ENCODE peak calls at places on chromosome X, in eight cellular contexts. X is ovary, G is SK-N-SH, V is GM12878, K is A549, E is sigmoid colon, P is K562, T is transverse colon. Y is an unnamed sample.

GRCh38 chrX:24149346-24150050 is at the start of gene ZFX:
- DNase-seq in P (peak), X (peak), V (no peak), K (no peak), G (peak), T (peak), E (peak), Y (peak)

GRCh38 chrX:107715331-107716044 is 60.1 kb downstream of the TSC22D3 start:
- DNase-seq in K (no peak), X (no peak), T (peak), E (no peak), V (no peak), P (no peak), G (peak), Y (no peak)

GRCh38 chrX:55007633-55008032 is 7.5 kb downstream of the APEX2 start:
- DNase-seq in V (no peak), E (no peak), K (no peak), P (no peak), X (peak), T (peak), G (no peak), Y (peak)

GRCh38 chrX:101091817-101092216 is 6.2 kb upstream of the CENPI start:
- DNase-seq in X (no peak), T (no peak), G (no peak), P (no peak), K (no peak), E (no peak), V (no peak), Y (no peak)

GRCh38 chrX:38142598-38142997 is 78.1 kb downstream of the SRPX start:
- DNase-seq in G (no peak), V (no peak), K (no peak), P (no peak), E (no peak), X (no peak), T (no peak), Y (no peak)

GRCh38 chrX:22097295-22097694 is 65.2 kb downstream of the PHEX start:
- DNase-seq in X (no peak), V (no peak), K (no peak), G (no peak), P (peak), T (no peak), E (no peak), Y (no peak)

GRCh38 chrX:27619975-27620374 is 29.8 kb downstream of the DCAF8L2 start:
- DNase-seq in T (no peak), V (no peak), E (no peak), P (peak), K (no peak), G (no peak), X (no peak), Y (no peak)

GRCh38 chrX:25343060-25343459 is 327.3 kb upstream of the ARX start:
- DNase-seq in V (no peak), P (no peak), G (no peak), K (no peak), X (no peak), T (no peak), E (no peak), Y (no peak)

GRCh38 chrX:39927380-39927779 is 170.4 kb downstream of the BCOR start:
- DNase-seq in V (no peak), X (no peak), T (no peak), P (no peak), K (no peak), E (no peak), G (no peak), Y (no peak)

GRCh38 chrX:147180886-147181285 is 366.3 kb upstream of the CXorf51A start:
- DNase-seq in K (no peak), P (no peak), X (no peak), E (no peak), T (peak), G (no peak), V (no peak), Y (no peak)

GRCh38 chrX:47574609-47575325 is 7.5 kb upstream of the TIMP1 start:
- DNase-seq in V (no peak), T (no peak), G (no peak), P (no peak), K (no peak), X (no peak), E (no peak), Y (no peak)

GRCh38 chrX:129945131-129945530 is 37.3 kb upstream of the BCORL1 start:
- DNase-seq in K (no peak), V (no peak), X (no peak), G (no peak), T (no peak), E (no peak), P (no peak), Y (no peak)

GRCh38 chrX:47160781-47161180 is 15.8 kb downstream of the RBM10 start:
- DNase-seq in E (peak), G (no peak), V (no peak), T (no peak), X (no peak), P (no peak), K (no peak), Y (no peak)

GRCh38 chrX:5958523-5958922 is 270.1 kb downstream of the NLGN4X start:
- DNase-seq in E (no peak), X (no peak), V (no peak), K (no peak), T (no peak), P (no peak), G (no peak), Y (no peak)

GRCh38 chrX:123803331-123803983 is 56.4 kb upstream of the XIAP start:
- DNase-seq in G (peak), E (no peak), V (no peak), X (no peak), P (peak), T (no peak), K (peak), Y (no peak)

GRCh38 chrX:46500054-46500453 is 45.2 kb downstream of the ZNF674 start:
- DNase-seq in P (no peak), V (no peak), G (no peak), T (no peak), K (no peak), E (no peak), X (no peak), Y (no peak)

GRCh38 chrX:53318766-53319353 is 37.5 kb upstream of the IQSEC2 start:
- DNase-seq in T (no peak), P (no peak), E (no peak), K (no peak), X (no peak), G (no peak), V (no peak), Y (no peak)

GRCh38 chrX:39409246-39409917 is 608.1 kb downstream of the MID1IP1 start:
- DNase-seq in E (no peak), P (no peak), X (no peak), G (no peak), V (no peak), T (no peak), K (no peak), Y (no peak)

GRCh38 chrX:72245461-72246089 is 6.7 kb upstream of the ERCC6L start:
- DNase-seq in K (peak), G (peak), P (peak), V (no peak), T (peak), X (peak), E (no peak), Y (peak)

GRCh38 chrX:103565752-103566151 is 19.6 kb upstream of the TCEAL4 start:
- DNase-seq in V (no peak), P (no peak), T (no peak), E (no peak), K (no peak), X (no peak), G (no peak), Y (no peak)

GRCh38 chrX:72131317-72132294 is at the start of gene RTL5:
- DNase-seq in X (peak), G (peak), V (no peak), E (peak), T (peak), P (peak), K (peak), Y (peak)

GRCh38 chrX:12526296-12526695 is 264.9 kb upstream of the PRPS2 start:
- DNase-seq in X (no peak), E (no peak), T (no peak), V (no peak), G (no peak), K (no peak), P (no peak), Y (no peak)

GRCh38 chrX:78333521-78333920 is 6.1 kb upstream of the CYSLTR1 start:
- DNase-seq in G (no peak), X (no peak), P (no peak), K (no peak), E (no peak), V (no peak), T (no peak), Y (no peak)

GRCh38 chrX:107567370-107567769 is 60.9 kb upstream of the PRPS1 start:
- DNase-seq in T (no peak), V (no peak), X (no peak), P (peak), K (no peak), G (no peak), E (no peak), Y (no peak)

GRCh38 chrX:37060999-37061398 is 52.8 kb downstream of the FAM47C start:
- DNase-seq in P (peak), K (no peak), G (peak), E (no peak), X (no peak), T (no peak), V (no peak), Y (no peak)
- TF ChIP-seq CTCF in P (peak), K (peak), G (peak), E (peak), X (no peak), T (peak), V (peak), Y (peak)

GRCh38 chrX:153059191-153060094 is 3.2 kb downstream of the PNMA3 start:
- DNase-seq in K (no peak), X (no peak), G (no peak), V (no peak), E (no peak), T (no peak), P (no peak), Y (no peak)

GRCh38 chrX:153055827-153056748 is at the start of gene PNMA3:
- DNase-seq in P (no peak), X (no peak), G (peak), K (no peak), E (no peak), V (no peak), T (no peak), Y (no peak)

GRCh38 chrX:153061732-153062131 is 5.5 kb downstream of the PNMA3 start:
- DNase-seq in X (no peak), K (peak), E (no peak), P (no peak), T (no peak), V (no peak), G (no peak), Y (no peak)

GRCh38 chrX:153060095-153060445 is 3.8 kb downstream of the PNMA3 start:
- DNase-seq in E (no peak), T (no peak), G (no peak), V (no peak), K (no peak), P (no peak), X (no peak), Y (no peak)

DNA sequence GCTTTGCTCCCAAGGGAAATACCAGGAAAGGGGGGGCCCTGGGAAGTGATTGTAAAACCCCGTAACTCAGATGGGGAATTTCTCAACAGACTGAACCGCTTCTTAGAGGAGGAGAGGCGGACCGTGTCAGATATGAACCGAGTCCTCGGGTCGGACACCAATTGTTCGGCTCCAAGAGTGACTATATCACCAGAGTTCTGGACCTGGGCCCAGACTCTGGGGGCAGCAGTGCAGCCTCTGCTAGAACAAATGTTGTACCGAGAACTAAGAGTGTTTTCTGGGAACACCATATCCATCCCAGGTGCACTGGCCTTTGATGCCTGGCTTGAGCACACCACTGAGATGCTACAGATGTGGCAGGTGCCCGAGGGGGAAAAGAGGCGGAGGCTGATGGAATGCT is 1.0 kb downstream of the PNMA3 start:
- DNase-seq in K (no peak), P (no peak), V (no peak), E (no peak), T (no peak), G (peak), X (no peak), Y (no peak)
- TF ChIP-seq EP300 in K (no peak), P (no peak), V (no peak), E (no peak), T (no peak), G (no peak), X (no peak), Y (no peak)

GRCh38 chrX:18557879-18558278 is 114.0 kb downstream of the RS1 start:
- DNase-seq in T (no peak), P (no peak), E (no peak), X (no peak), K (no peak), G (no peak), V (no peak), Y (no peak)

GRCh38 chrX:18561020-18561419 is 110.9 kb downstream of the RS1 start:
- DNase-seq in K (no peak), P (no peak), E (no peak), V (no peak), T (no peak), G (no peak), X (no peak), Y (no peak)

GRCh38 chrX:18558799-18559198 is 113.1 kb downstream of the RS1 start:
- DNase-seq in E (no peak), P (no peak), G (no peak), T (no peak), X (no peak), V (no peak), K (no peak), Y (no peak)
- H3K27ac ChIP-seq in E (no peak), P (no peak), G (no peak), T (no peak), X (no peak), V (no peak), K (no peak), Y (no peak)

DNA sequence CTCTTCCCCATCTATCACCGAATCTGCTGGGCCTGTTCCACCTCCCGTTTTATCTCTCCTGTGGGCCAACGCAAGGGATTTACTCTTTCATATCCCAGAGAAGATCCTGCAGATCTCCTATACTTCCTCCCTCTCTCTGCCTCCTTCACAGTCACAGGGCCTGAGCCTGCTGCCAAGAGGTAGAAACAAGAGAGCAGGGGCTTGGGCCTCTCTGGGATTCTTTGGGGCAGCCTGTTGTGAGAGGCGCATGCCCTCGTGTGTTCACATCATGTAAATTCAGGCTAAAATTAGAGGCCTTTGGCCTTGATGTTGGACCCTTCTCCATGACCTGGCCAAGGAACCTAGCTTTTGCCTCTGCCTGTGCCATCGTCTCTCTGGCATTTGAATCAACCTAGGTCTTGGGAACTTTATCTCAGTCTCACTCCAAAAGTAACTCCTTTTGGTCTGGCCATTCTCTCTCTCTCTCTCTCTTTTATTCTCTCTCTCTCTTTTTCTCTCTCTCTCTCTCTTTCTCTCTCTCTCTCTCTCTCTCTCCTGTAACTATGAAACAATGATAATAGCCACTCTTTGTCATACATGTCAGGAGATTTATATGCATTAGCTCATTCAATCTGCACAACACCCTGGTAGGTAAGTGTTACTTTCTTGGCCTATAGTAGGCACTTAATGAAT is 20.0 kb upstream of the EFNB1 start:
- DNase-seq in V (no peak), G (peak), P (peak), X (peak), E (no peak), K (no peak), T (no peak), Y (no peak)
- TF ChIP-seq CTCF in V (peak), G (peak), P (peak), X (no peak), E (no peak), K (no peak), T (no peak), Y (no peak)

GRCh38 chrX:16882188-16882587 is 12.0 kb upstream of the RBBP7 start:
- DNase-seq in G (peak), K (no peak), T (peak), P (peak), X (peak), E (no peak), V (no peak), Y (peak)
- TF ChIP-seq EP300 in G (no peak), K (no peak), T (no peak), P (no peak), X (no peak), E (no peak), V (no peak), Y (no peak)

GRCh38 chrX:112356031-112356430 is 273.5 kb upstream of the TRPC5 start:
- DNase-seq in G (no peak), P (no peak), E (no peak), V (no peak), K (no peak), T (no peak), X (no peak), Y (no peak)
- H3K27ac ChIP-seq in G (no peak), P (no peak), E (no peak), V (no peak), K (no peak), T (no peak), X (no peak), Y (no peak)

GRCh38 chrX:73401591-73402266 is 45.1 kb upstream of the CDX4 start:
- DNase-seq in K (no peak), E (no peak), X (no peak), V (no peak), P (no peak), T (no peak), G (no peak), Y (no peak)
- TF ChIP-seq CTCF in K (no peak), E (no peak), X (no peak), V (no peak), P (no peak), T (no peak), G (no peak), Y (no peak)

DNA sequence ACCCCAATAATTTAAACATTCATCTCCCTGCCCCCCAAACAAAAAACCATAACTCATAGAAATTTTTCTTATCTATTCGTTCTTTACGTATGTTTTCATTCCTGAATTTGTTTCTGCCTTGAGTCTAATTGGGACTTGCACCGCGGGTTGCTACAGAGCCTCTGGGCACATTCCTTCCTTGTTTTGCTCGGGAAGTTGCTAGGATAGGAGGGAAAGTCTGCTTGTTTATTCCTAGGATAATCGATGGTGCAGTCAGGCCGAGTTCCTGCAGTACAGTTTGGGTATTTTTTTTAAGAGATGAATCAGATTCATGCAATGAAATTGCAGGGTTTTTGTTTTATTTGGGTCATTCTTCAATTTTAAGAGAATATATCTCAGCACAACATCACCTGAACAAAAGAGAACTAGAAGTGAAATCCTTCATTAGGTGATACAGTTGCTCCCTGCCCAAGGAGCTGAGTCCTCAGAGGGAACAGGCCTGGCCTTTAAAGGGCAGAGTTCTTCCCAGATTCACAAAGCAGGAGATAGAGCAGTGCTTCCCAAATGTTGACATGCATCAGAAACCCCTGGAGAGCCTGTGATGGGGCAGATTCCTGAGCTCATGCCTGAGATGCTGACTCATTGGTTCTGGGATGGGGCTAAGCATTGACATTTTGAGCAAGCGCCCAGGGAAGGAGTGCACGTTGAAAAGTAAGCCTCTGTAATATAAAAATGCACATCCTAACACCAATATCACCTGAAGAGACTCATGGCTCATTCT is 114.9 kb upstream of the FAM9B start:
- DNase-seq in V (no peak), G (no peak), E (no peak), X (no peak), P (no peak), K (no peak), T (no peak), Y (no peak)
- TF ChIP-seq EP300 in V (no peak), G (no peak), E (no peak), X (no peak), P (no peak), K (no peak), T (no peak), Y (no peak)

GRCh38 chrX:131792356-131792749 is 230.7 kb upstream of the STK26 start:
- DNase-seq in X (peak), G (peak), K (peak), E (peak), V (peak), P (no peak), T (peak), Y (peak)
- H3K27ac ChIP-seq in X (peak), G (peak), K (peak), E (peak), V (peak), P (no peak), T (peak), Y (no peak)

DNA sequence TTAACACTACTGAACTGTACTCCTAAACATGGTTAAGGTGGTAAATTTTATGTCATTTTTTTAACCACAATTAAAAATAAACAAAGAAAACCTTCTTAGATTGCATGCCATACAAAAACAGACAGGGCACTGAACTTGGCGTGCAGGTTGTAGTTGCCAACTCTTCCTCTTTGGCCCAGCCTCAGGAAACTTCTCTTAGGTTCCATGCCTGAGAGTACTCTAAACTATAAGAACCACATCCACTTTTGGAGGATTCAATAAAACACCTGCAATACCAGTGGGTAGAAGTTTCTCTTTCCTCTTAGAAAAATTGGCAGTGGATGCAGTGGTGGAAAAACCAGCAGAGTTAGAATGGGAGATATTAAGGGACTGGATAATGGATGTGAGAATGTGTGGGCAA is 103.4 kb downstream of the LUZP4 start:
- DNase-seq in K (no peak), G (no peak), X (no peak), P (no peak), E (no peak), V (no peak), T (no peak), Y (no peak)
- TF ChIP-seq CTCF in K (no peak), G (no peak), X (no peak), P (no peak), E (no peak), V (no peak), T (no peak), Y (no peak)